ENCODE peak calls at places on chromosomes 16 and 17, in four cellular contexts. P is body of pancreas, Y is uterus, X is endothelial cell of umbilical vein. K is an unnamed sample.

GRCh38 chr16:68072038-68072695 is 13.0 kb upstream of the NFATC3 start:
- DNase-seq in P (no peak), Y (no peak), X (no peak), K (peak; percentile 79)

GRCh38 chr17:55453836-55454557 is 32.4 kb upstream of the MMD start:
- DNase-seq in P (peak; percentile 23), Y (no peak), X (no peak), K (no peak)

GRCh38 chr16:21197621-21198020 is 13.8 kb downstream of the ZP2 start:
- DNase-seq in P (no peak), Y (no peak), X (no peak), K (no peak)

GRCh38 chr17:7792611-7793010 is 41.4 kb upstream of the KDM6B start:
- DNase-seq in P (no peak), Y (no peak), X (no peak), K (no peak)

GRCh38 chr17:63293310-63293709 is 152.8 kb downstream of the CYB561 start:
- DNase-seq in P (no peak), Y (no peak), X (peak; percentile 93), K (no peak)

GRCh38 chr16:79375351-79375750 is 225.2 kb downstream of the MAF start:
- DNase-seq in P (no peak), Y (no peak), X (no peak), K (no peak)

GRCh38 chr17:43517161-43517560 is 29.0 kb downstream of the ETV4 start:
- DNase-seq in P (no peak), Y (no peak), X (no peak), K (no peak)

GRCh38 chr17:73338050-73338491 is 26.3 kb upstream of the CDC42EP4 start:
- DNase-seq in P (no peak), Y (peak; percentile 46), X (no peak), K (no peak)

GRCh38 chr16:53147500-53148065 is 92.8 kb downstream of the CHD9 start:
- DNase-seq in P (no peak), Y (no peak), X (peak; percentile 59), K (no peak)

GRCh38 chr16:736936-737481 is 3.8 kb downstream of the CIAO3 start:
- DNase-seq in P (no peak), Y (no peak), X (no peak), K (no peak)

GRCh38 chr17:17073627-17074521 is 31.6 kb downstream of the MPRIP start:
- DNase-seq in P (no peak), Y (peak; percentile 25), X (no peak), K (no peak)

GRCh38 chr17:50151937-50152547 is 1.6 kb upstream of the PPP1R9B start:
- DNase-seq in P (peak; percentile 89), Y (peak; percentile 82), X (peak; percentile 81), K (peak; percentile 97)

GRCh38 chr17:56893503-56893902 is 20.3 kb downstream of the TRIM25 start:
- DNase-seq in P (no peak), Y (no peak), X (no peak), K (no peak)

GRCh38 chr17:70945386-70945785 is 776.1 kb downstream of the KCNJ2 start:
- DNase-seq in P (no peak), Y (no peak), X (no peak), K (no peak)

GRCh38 chr17:34654276-34654675 is 74.9 kb downstream of the TMEM132E start:
- DNase-seq in P (no peak), Y (no peak), X (no peak), K (no peak)

GRCh38 chr17:8479431-8479947 is 43.8 kb downstream of the NDEL1 start:
- DNase-seq in P (peak; percentile 22), Y (peak; percentile 53), X (no peak), K (peak; percentile 89)

GRCh38 chr17:71632328-71632727 is 488.5 kb upstream of the SOX9 start:
- DNase-seq in P (no peak), Y (no peak), X (no peak), K (no peak)

GRCh38 chr17:65930140-65930715 is 261.7 kb downstream of the CEP112 start:
- DNase-seq in P (no peak), Y (no peak), X (no peak), K (no peak)

GRCh38 chr17:44362964-44363612 is 565 bp downstream of the FAM171A2 start:
- DNase-seq in P (no peak), Y (peak; percentile 33), X (peak; percentile 18), K (no peak)

GRCh38 chr16:47847220-47847970 is 308.4 kb downstream of the ABCC12 start:
- DNase-seq in P (no peak), Y (no peak), X (no peak), K (no peak)

GRCh38 chr17:57945999-57946797 is 9.0 kb downstream of the CUEDC1 start:
- DNase-seq in P (no peak), Y (no peak), X (no peak), K (no peak)

GRCh38 chr17:16463341-16464000 is 28.5 kb downstream of the LRRC75A start:
- DNase-seq in P (peak; percentile 79), Y (no peak), X (peak; percentile 70), K (peak; percentile 83)

GRCh38 chr16:67441907-67442306 is 11.0 kb downstream of the HSD11B2 start:
- DNase-seq in P (no peak), Y (no peak), X (no peak), K (no peak)

GRCh38 chr16:79599837-79600635 is 501 bp downstream of the MAF start:
- DNase-seq in P (peak; percentile 63), Y (peak; percentile 72), X (no peak), K (peak; percentile 69)

GRCh38 chr17:17724307-17724921 is 43.2 kb downstream of the RAI1 start:
- DNase-seq in P (no peak), Y (no peak), X (peak; percentile 77), K (no peak)

GRCh38 chr17:45440161-45440859 is 7.6 kb upstream of the ARHGAP27 start:
- DNase-seq in P (peak; percentile 32), Y (no peak), X (peak; percentile 55), K (no peak)

GRCh38 chr17:83186226-83186625 is 106.8 kb downstream of the METRNL start:
- DNase-seq in P (peak; percentile 2), Y (no peak), X (peak; percentile 84), K (no peak)

GRCh38 chr16:11256657-11257130 is 690 bp upstream of the SOCS1 start:
- DNase-seq in P (peak; percentile 59), Y (peak; percentile 68), X (no peak), K (peak; percentile 49)

DNA sequence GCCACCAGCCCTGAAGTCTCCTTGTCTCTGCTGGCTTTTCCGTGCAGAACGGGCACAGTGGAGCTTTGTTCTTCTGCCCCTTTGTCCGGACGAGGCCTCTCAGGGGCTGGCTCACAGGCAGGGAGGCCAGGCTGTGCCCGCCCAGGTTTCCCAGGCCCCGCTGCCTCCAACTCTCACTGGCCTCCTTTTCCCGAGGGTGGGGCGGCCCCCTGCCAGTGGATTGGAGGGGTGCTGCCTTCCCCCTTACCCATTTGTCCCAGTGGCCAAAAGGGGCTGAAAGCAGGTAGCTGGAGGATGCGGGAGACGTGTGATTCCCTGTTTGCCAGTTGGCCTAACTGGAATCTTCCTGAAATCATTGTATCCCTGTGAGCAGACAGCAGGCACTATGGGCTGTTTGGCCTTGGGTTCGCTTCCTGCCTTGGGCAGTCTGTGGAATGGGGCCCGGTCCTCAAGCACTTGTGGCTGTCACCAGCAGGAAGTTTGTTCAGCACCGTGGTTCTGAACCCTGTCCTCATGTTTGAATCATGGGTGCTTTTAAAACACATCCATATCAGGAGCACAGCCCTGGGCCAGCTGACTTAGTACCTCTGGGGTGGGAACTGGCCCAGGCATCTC is 64.4 kb downstream of the KSR1 start:
- DNase-seq in P (no peak), Y (no peak), X (no peak), K (peak; percentile 77)
- H3K27ac ChIP-seq in P (peak overlapping the region; percentile 78), Y (no peak overlapping the region), X (no peak overlapping the region), K (peak overlapping the region; percentile 72)

GRCh38 chr16:27404163-27404823 is 2.3 kb downstream of the IL21R start:
- DNase-seq in P (no peak), Y (no peak), X (no peak), K (no peak)
- TF ChIP-seq POLR2A in P (no peak), Y (no peak), X (no peak), K (no peak)

GRCh38 chr16:80910434-80910833 is 96.3 kb downstream of the CMC2 start:
- DNase-seq in P (no peak), Y (no peak), X (no peak), K (no peak)

GRCh38 chr16:80914379-80915078 is 92.2 kb downstream of the CMC2 start:
- DNase-seq in P (no peak), Y (no peak), X (no peak), K (no peak)

GRCh38 chr16:80915079-80915450 is 91.6 kb downstream of the CMC2 start:
- DNase-seq in P (no peak), Y (no peak), X (no peak), K (no peak)

GRCh38 chr16:80912651-80913050 is 94.0 kb downstream of the CMC2 start:
- DNase-seq in P (no peak), Y (no peak), X (no peak), K (no peak)

DNA sequence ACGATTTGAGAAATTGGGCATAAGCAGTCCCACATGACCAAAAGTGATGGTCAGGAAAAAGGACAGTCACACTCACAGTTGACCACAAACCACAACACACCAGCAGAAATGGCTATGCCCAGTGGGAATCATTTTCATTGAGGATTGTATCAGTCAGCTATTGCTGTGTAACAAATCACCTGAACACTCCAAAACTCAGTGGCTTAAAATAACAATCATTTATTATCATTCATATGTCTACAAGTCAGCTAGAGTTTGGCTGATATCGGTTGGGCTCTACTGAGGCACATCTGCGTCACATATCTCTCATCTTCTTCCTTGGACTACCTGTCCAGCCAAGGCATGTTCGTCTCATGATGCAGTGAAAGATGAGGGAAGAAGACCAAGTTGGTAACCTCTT is 93.3 kb downstream of the CMC2 start:
- DNase-seq in P (no peak), Y (no peak), X (no peak), K (no peak)
- TF ChIP-seq CTCF in P (no peak), Y (no peak), X (no peak), K (no peak)

GRCh38 chr17:32486701-32487459 is at the start of gene CDK5R1:
- DNase-seq in P (peak; percentile 77), Y (peak; percentile 63), X (peak; percentile 54), K (peak; percentile 75)
- H3K27ac ChIP-seq in P (peak within 1 kb of the TSS; percentile 69), Y (peak within 1 kb of the TSS; percentile 49), X (peak within 1 kb of the TSS; percentile 50), K (peak within 1 kb of the TSS; percentile 76)

GRCh38 chr17:78411241-78411855 is 32.9 kb downstream of the PGS1 start:
- DNase-seq in P (no peak), Y (no peak), X (peak; percentile 67), K (no peak)
- TF ChIP-seq POLR2A in P (no peak), Y (no peak), X (no peak), K (no peak)

GRCh38 chr16:69311533-69312388 is 611 bp downstream of the VPS4A start:
- DNase-seq in P (peak; percentile 34), Y (no peak), X (no peak), K (peak; percentile 51)
- TF ChIP-seq CTCF in P (no peak), Y (no peak), X (no peak), K (no peak)

GRCh38 chr17:42411321-42411820 is 11.7 kb downstream of the CAVIN1 start:
- DNase-seq in P (no peak), Y (no peak), X (peak; percentile 34), K (no peak)
- H3K27ac ChIP-seq in P (no peak overlapping the region), Y (peak overlapping the region; percentile 84), X (no peak overlapping the region), K (peak overlapping the region; percentile 77)